ENCODE peak calls at places on chromosomes 3 and 15, in six cellular contexts. Y, P, T, U, C and N are unnamed samples.

GRCh38 chr15:24945711-24946110 is 9.1 kb upstream of the SNRPN start:
- DNase-seq in T (no peak), Y (no peak), C (no peak), U (no peak), P (no peak), N (no peak)

GRCh38 chr3:123651449-123652345 is 66.8 kb upstream of the HACD2 start:
- DNase-seq in U (no peak), C (no peak), Y (no peak), P (no peak), T (no peak), N (no peak)

GRCh38 chr3:73576995-73577394 is 47.7 kb downstream of the PDZRN3 start:
- DNase-seq in P (no peak), U (no peak), T (no peak), C (no peak), Y (no peak), N (no peak)

GRCh38 chr15:86906406-86906805 is 826.7 kb downstream of the AGBL1 start:
- DNase-seq in Y (no peak), T (no peak), P (no peak), U (no peak), C (no peak), N (no peak)

GRCh38 chr3:153513236-153513635 is 351.2 kb downstream of the RAP2B start:
- DNase-seq in U (no peak), C (no peak), T (peak; percentile 3), Y (no peak), P (peak; percentile 12), N (no peak)

GRCh38 chr3:96750094-96750767 is 64.2 kb upstream of the EPHA6 start:
- DNase-seq in T (no peak), U (no peak), C (no peak), P (no peak), Y (no peak), N (no peak)

GRCh38 chr15:68369931-68370767 is 61.8 kb downstream of the ITGA11 start:
- DNase-seq in Y (no peak), C (no peak), U (no peak), T (no peak), P (no peak), N (no peak)

GRCh38 chr3:162780313-162780712 is 1283.7 kb downstream of the OTOL1 start:
- DNase-seq in U (no peak), T (no peak), P (no peak), C (no peak), Y (no peak), N (no peak)

GRCh38 chr15:24848050-24848449 is 106.7 kb upstream of the SNRPN start:
- DNase-seq in T (no peak), C (no peak), Y (peak; percentile 9), P (no peak), U (no peak), N (no peak)

GRCh38 chr3:188119846-188120245 is 34.1 kb upstream of the LPP start:
- DNase-seq in P (no peak), U (no peak), C (no peak), Y (no peak), T (no peak), N (no peak)

GRCh38 chr3:8301977-8302589 is 199.5 kb upstream of the LMCD1 start:
- DNase-seq in Y (no peak), T (peak; percentile 31), U (no peak), C (no peak), P (peak; percentile 24), N (no peak)

GRCh38 chr15:59400103-59400813 is 27.6 kb upstream of the MYO1E start:
- DNase-seq in U (no peak), T (no peak), P (no peak), Y (no peak), C (no peak), N (no peak)

GRCh38 chr3:146912233-146913015 is 307.3 kb upstream of the PLSCR5 start:
- DNase-seq in P (no peak), Y (no peak), U (no peak), C (no peak), T (no peak), N (no peak)

GRCh38 chr15:41585140-41586047 is 26.4 kb downstream of the TYRO3 start:
- DNase-seq in C (peak; percentile 83), U (no peak), T (no peak), P (no peak), Y (no peak), N (no peak)

GRCh38 chr15:37061996-37062395 is 38.4 kb downstream of the MEIS2 start:
- DNase-seq in C (no peak), Y (no peak), P (no peak), U (no peak), T (no peak), N (no peak)

GRCh38 chr15:74955796-74956647 is 550 bp downstream of the RPP25 start:
- DNase-seq in P (peak; percentile 88), C (peak; percentile 84), Y (no peak), U (no peak), T (no peak), N (peak; percentile 57)

GRCh38 chr15:78993257-78993930 is 48.5 kb upstream of the CTSH start:
- DNase-seq in T (no peak), U (no peak), Y (no peak), P (no peak), C (no peak), N (no peak)

GRCh38 chr15:81174125-81174524 is 22.6 kb upstream of the IL16 start:
- DNase-seq in C (no peak), U (no peak), T (no peak), Y (no peak), P (peak; percentile 26), N (no peak)

GRCh38 chr3:150411971-150412370 is 3.9 kb downstream of the TSC22D2 start:
- DNase-seq in P (no peak), U (no peak), C (no peak), Y (no peak), T (no peak), N (no peak)

GRCh38 chr15:85872125-85872524 is 77.4 kb upstream of the KLHL25 start:
- DNase-seq in T (no peak), Y (no peak), U (no peak), P (no peak), C (no peak), N (no peak)

GRCh38 chr3:114056130-114057010 is at the start of the genes CCDC191 and QTRT2:
- DNase-seq in P (peak; percentile 97), T (peak; percentile 98), U (peak; percentile 97), C (peak; percentile 98), Y (peak; percentile 68), N (peak; percentile 69)
- TF ChIP-seq POLR2A in P (peak; percentile 71), T (peak; percentile 74), U (peak; percentile 54), C (peak; percentile 47), Y (peak; percentile 66), N (peak; percentile 43)

GRCh38 chr15:99141943-99142342 is 37.1 kb downstream of the SYNM start:
- DNase-seq in C (no peak), T (no peak), P (no peak), Y (no peak), U (no peak), N (no peak)
- TF ChIP-seq POLR2AphosphoS5 in C (no peak), T (no peak), P (no peak), Y (no peak), U (no peak), N (no peak)

GRCh38 chr3:112038863-112039262 is 4.3 kb downstream of the TMPRSS7 start:
- DNase-seq in T (no peak), Y (no peak), U (peak; percentile 25), C (no peak), P (no peak), N (no peak)

GRCh38 chr3:112043621-112044201 is 9.2 kb downstream of the TMPRSS7 start:
- DNase-seq in T (peak; percentile 62), C (no peak), Y (peak; percentile 24), U (peak; percentile 8), P (peak; percentile 58), N (peak; percentile 13)

GRCh38 chr3:112047264-112047663 is 12.7 kb downstream of the TMPRSS7 start:
- DNase-seq in U (no peak), C (no peak), P (no peak), Y (no peak), T (no peak), N (no peak)

GRCh38 chr3:112046599-112046998 is 12.1 kb downstream of the TMPRSS7 start:
- DNase-seq in T (no peak), C (no peak), P (no peak), U (no peak), Y (no peak), N (no peak)

DNA sequence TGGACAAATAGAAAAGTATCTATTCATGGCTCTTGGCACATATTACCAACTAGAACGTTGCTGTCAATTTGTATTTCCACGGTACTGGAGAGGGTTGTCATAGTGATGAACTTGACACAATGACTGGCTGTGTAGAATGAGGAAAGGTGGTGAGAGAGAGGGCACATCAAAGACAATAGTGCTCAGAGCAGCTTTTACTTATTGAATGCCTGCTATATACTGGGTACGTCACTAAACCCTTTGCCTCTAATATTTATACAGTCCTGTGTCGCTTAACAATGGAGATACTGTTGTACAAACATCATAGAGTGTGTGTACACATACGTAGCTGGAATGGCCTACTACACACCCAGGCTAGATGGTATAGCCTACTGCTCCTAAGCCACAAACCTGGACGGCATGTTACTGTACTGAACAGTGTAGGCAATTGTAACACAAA is 8.3 kb downstream of the TMPRSS7 start:
- DNase-seq in P (no peak), U (no peak), Y (no peak), C (no peak), T (peak; percentile 74), N (no peak)
- TF ChIP-seq TAF1 in P (no peak), U (no peak), Y (no peak), C (no peak), T (no peak), N (no peak)

GRCh38 chr15:73630796-73631471 is 2.3 kb downstream of the NPTN start:
- DNase-seq in T (no peak), U (no peak), Y (no peak), P (peak; percentile 23), C (no peak), N (no peak)

GRCh38 chr15:73631915-73632669 is 1.1 kb downstream of the NPTN start:
- DNase-seq in Y (no peak), T (no peak), U (no peak), P (peak; percentile 26), C (no peak), N (no peak)

GRCh38 chr15:73633991-73634495 is 854 bp upstream of the NPTN start:
- DNase-seq in C (no peak), U (no peak), Y (no peak), P (no peak), T (peak; percentile 53), N (no peak)

GRCh38 chr15:73632670-73633058 is 525 bp downstream of the NPTN start:
- DNase-seq in C (peak; percentile 52), P (no peak), Y (no peak), U (no peak), T (no peak), N (no peak)

DNA sequence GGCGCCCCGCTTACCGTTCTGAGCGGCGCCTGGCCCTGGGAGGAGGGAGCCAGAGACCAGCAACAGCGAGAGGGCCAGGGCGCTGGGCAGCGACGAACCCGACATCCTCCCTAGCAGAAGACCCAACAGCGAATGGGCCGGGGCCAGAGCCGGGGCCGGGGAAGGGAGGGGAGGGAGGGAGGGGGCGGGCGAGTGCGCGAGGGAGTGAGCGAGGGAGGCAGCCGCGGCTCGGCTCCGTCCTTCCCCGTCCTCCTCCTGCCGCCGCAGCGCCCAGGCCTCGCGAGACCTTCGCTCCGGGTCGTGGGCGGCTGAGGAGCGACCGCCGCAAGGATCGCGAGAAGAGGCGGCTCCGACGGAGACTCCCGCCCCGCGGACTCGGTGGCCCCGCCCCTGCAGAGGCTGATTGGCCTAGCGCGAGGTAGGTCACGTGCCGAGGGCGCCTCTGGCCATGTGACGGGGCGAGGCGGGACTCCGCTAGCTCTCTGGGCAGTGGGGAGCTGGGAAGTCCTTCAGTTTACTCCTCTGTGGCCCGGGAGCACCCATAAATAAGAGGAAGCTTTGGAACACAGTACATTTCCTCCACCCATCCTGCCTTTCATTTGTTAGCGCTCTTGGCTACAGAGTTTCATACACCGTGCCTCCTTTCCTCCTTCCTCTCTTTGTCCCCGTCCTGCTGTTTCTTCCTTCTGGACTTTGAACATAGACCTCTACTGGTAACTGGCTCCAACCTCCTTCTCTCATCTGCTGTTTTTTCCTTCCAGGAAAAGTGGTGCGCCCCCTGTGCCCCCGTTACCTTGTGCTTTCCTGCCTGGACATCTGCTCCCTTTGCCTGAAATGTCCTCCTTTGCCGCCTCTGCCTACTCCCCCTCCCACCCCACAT is at the start of gene NPTN:
- DNase-seq in Y (peak; percentile 82), T (peak; percentile 92), P (peak; percentile 98), C (peak; percentile 98), U (peak; percentile 84), N (peak; percentile 77)
- TF ChIP-seq POLR2A in Y (peak; percentile 92), T (peak; percentile 98), P (peak; percentile 91), C (peak; percentile 84), U (peak; percentile 84), N (peak; percentile 90)